ENCODE peak calls at places on chromosomes 5 and 9, in seven cellular contexts. One of them, this sample, is unnamed. For H3K9me3, the result is how much of the 10 kb centered on the place peaks cover.

GRCh38 chr5:178941361-178941760 is 363 bp downstream of the ZNF454 start:
- DNase-seq in SK-N-MC: no peak
- DNase-seq in SK-N-SH: no peak
- DNase-seq in K562: no peak
- DNase-seq in stomach: no peak
- DNase-seq in HCT116: no peak
- DNase-seq in sigmoid colon: peak
- DNase-seq in this sample: no peak

GRCh38 chr5:83551826-83552225 is 80.3 kb downstream of the VCAN start:
- DNase-seq in SK-N-MC: no peak
- DNase-seq in SK-N-SH: no peak
- DNase-seq in K562: no peak
- DNase-seq in stomach: no peak
- DNase-seq in HCT116: no peak
- DNase-seq in sigmoid colon: no peak
- DNase-seq in this sample: no peak

GRCh38 chr9:95511952-95512750 is 4.6 kb downstream of the PTCH1 start:
- DNase-seq in SK-N-MC: no peak
- DNase-seq in SK-N-SH: peak
- DNase-seq in K562: peak
- DNase-seq in stomach: no peak
- DNase-seq in HCT116: no peak
- DNase-seq in sigmoid colon: no peak
- DNase-seq in this sample: no peak

GRCh38 chr9:121906074-121906520 is 187.0 kb downstream of the TTLL11 start:
- DNase-seq in SK-N-MC: no peak
- DNase-seq in SK-N-SH: no peak
- DNase-seq in K562: no peak
- DNase-seq in stomach: no peak
- DNase-seq in HCT116: no peak
- DNase-seq in sigmoid colon: no peak
- DNase-seq in this sample: no peak

GRCh38 chr5:485113-485942 is 38.9 kb downstream of the SLC9A3 start:
- DNase-seq in SK-N-MC: no peak
- DNase-seq in SK-N-SH: no peak
- DNase-seq in K562: no peak
- DNase-seq in stomach: no peak
- DNase-seq in HCT116: no peak
- DNase-seq in sigmoid colon: no peak
- DNase-seq in this sample: no peak

GRCh38 chr9:26955222-26955903 is 849 bp upstream of the IFT74 start:
- DNase-seq in SK-N-MC: no peak
- DNase-seq in SK-N-SH: no peak
- DNase-seq in K562: peak
- DNase-seq in stomach: no peak
- DNase-seq in HCT116: no peak
- DNase-seq in sigmoid colon: no peak
- DNase-seq in this sample: no peak

GRCh38 chr5:124634228-124634819 is 112.1 kb downstream of the ZNF608 start:
- DNase-seq in SK-N-MC: no peak
- DNase-seq in SK-N-SH: no peak
- DNase-seq in K562: no peak
- DNase-seq in stomach: no peak
- DNase-seq in HCT116: peak
- DNase-seq in sigmoid colon: no peak
- DNase-seq in this sample: no peak

GRCh38 chr5:75412111-75412990 is 75.3 kb downstream of the HMGCR start:
- DNase-seq in SK-N-MC: no peak
- DNase-seq in SK-N-SH: no peak
- DNase-seq in K562: no peak
- DNase-seq in stomach: no peak
- DNase-seq in HCT116: no peak
- DNase-seq in sigmoid colon: no peak
- DNase-seq in this sample: no peak

GRCh38 chr5:72503888-72504491 is 3.2 kb downstream of the ZNF366 start:
- DNase-seq in SK-N-MC: no peak
- DNase-seq in SK-N-SH: no peak
- DNase-seq in K562: peak
- DNase-seq in stomach: no peak
- DNase-seq in HCT116: no peak
- DNase-seq in sigmoid colon: no peak
- DNase-seq in this sample: no peak

GRCh38 chr5:134275822-134276221 is 49.9 kb upstream of the PPP2CA start:
- DNase-seq in SK-N-MC: no peak
- DNase-seq in SK-N-SH: no peak
- DNase-seq in K562: no peak
- DNase-seq in stomach: no peak
- DNase-seq in HCT116: no peak
- DNase-seq in sigmoid colon: no peak
- DNase-seq in this sample: no peak

GRCh38 chr5:56816546-56817081 is 1.3 kb downstream of the MAP3K1 start:
- DNase-seq in SK-N-MC: no peak
- DNase-seq in SK-N-SH: peak
- DNase-seq in K562: peak
- DNase-seq in stomach: peak
- DNase-seq in HCT116: no peak
- DNase-seq in sigmoid colon: peak
- DNase-seq in this sample: no peak

GRCh38 chr9:109805054-109805453 is 25.1 kb downstream of the PALM2AKAP2 start:
- DNase-seq in SK-N-MC: no peak
- DNase-seq in SK-N-SH: no peak
- DNase-seq in K562: no peak
- DNase-seq in stomach: no peak
- DNase-seq in HCT116: no peak
- DNase-seq in sigmoid colon: no peak
- DNase-seq in this sample: no peak

GRCh38 chr5:76546497-76547102 is 76.6 kb downstream of the F2RL2 start:
- DNase-seq in SK-N-MC: no peak
- DNase-seq in SK-N-SH: no peak
- DNase-seq in K562: no peak
- DNase-seq in stomach: no peak
- DNase-seq in HCT116: no peak
- DNase-seq in sigmoid colon: no peak
- DNase-seq in this sample: no peak

GRCh38 chr5:128736567-128736966 is 198.5 kb upstream of the FBN2 start:
- DNase-seq in SK-N-MC: no peak
- DNase-seq in SK-N-SH: no peak
- DNase-seq in K562: no peak
- DNase-seq in stomach: no peak
- DNase-seq in HCT116: peak
- DNase-seq in sigmoid colon: no peak
- DNase-seq in this sample: no peak

GRCh38 chr5:63959177-63959982 is 2.9 kb downstream of the HTR1A start:
- DNase-seq in SK-N-MC: no peak
- DNase-seq in SK-N-SH: peak
- DNase-seq in K562: no peak
- DNase-seq in stomach: no peak
- DNase-seq in HCT116: no peak
- DNase-seq in sigmoid colon: no peak
- DNase-seq in this sample: no peak

GRCh38 chr5:9396285-9396770 is 149.5 kb downstream of the SEMA5A start:
- DNase-seq in SK-N-MC: no peak
- DNase-seq in SK-N-SH: no peak
- DNase-seq in K562: no peak
- DNase-seq in stomach: no peak
- DNase-seq in HCT116: no peak
- DNase-seq in sigmoid colon: no peak
- DNase-seq in this sample: no peak

GRCh38 chr5:132420706-132421272 is 51.3 kb downstream of the SLC22A5 start:
- DNase-seq in SK-N-MC: no peak
- DNase-seq in SK-N-SH: no peak
- DNase-seq in K562: no peak
- DNase-seq in stomach: no peak
- DNase-seq in HCT116: no peak
- DNase-seq in sigmoid colon: no peak
- DNase-seq in this sample: no peak

GRCh38 chr5:1910861-1911772 is 28.4 kb upstream of the IRX4 start:
- DNase-seq in SK-N-MC: no peak
- DNase-seq in SK-N-SH: no peak
- DNase-seq in K562: no peak
- DNase-seq in stomach: no peak
- DNase-seq in HCT116: no peak
- DNase-seq in sigmoid colon: peak
- DNase-seq in this sample: peak

GRCh38 chr5:143972068-143972467 is 160.1 kb downstream of the HMHB1 start:
- DNase-seq in SK-N-MC: no peak
- DNase-seq in SK-N-SH: no peak
- DNase-seq in K562: no peak
- DNase-seq in stomach: no peak
- DNase-seq in HCT116: no peak
- DNase-seq in sigmoid colon: no peak
- DNase-seq in this sample: no peak

GRCh38 chr5:161498531-161498930 is 48.0 kb downstream of the GABRB2 start:
- DNase-seq in SK-N-MC: no peak
- DNase-seq in SK-N-SH: no peak
- DNase-seq in K562: no peak
- DNase-seq in stomach: no peak
- DNase-seq in HCT116: no peak
- DNase-seq in sigmoid colon: no peak
- DNase-seq in this sample: no peak

GRCh38 chr9:14383296-14383695 is 69.4 kb upstream of the NFIB start:
- DNase-seq in SK-N-MC: peak
- DNase-seq in SK-N-SH: no peak
- DNase-seq in K562: no peak
- DNase-seq in stomach: no peak
- DNase-seq in HCT116: no peak
- DNase-seq in sigmoid colon: no peak
- DNase-seq in this sample: no peak

DNA sequence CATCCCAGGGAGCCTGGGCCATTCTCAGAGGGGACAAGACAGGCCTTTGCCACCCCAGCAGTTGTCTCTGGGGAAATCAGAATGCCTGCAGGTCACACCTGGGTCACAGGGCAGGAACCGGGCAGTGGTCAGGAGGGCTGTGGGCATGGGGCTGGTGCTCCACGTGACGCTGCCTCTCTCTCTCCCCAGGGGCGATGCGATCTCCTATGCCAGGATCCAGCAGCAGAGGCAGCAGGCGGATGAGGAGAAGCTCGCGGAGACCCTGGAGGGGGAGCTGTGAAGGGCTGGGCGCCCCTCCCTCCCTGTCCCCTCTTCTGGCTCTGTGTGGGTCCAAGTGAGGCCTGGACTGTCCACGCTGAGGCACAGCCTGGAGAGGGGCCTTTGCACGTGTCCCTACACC is 8.6 kb downstream of the CACFD1 start:
- DNase-seq in SK-N-MC: no peak
- DNase-seq in SK-N-SH: no peak
- DNase-seq in K562: no peak
- DNase-seq in stomach: no peak
- DNase-seq in HCT116: no peak
- DNase-seq in sigmoid colon: no peak
- DNase-seq in this sample: no peak
- TF ChIP-seq POLR2AphosphoS5 in SK-N-MC: no peak
- TF ChIP-seq POLR2AphosphoS5 in SK-N-SH: no peak
- TF ChIP-seq POLR2AphosphoS5 in K562: no peak
- TF ChIP-seq POLR2AphosphoS5 in stomach: no peak
- TF ChIP-seq POLR2AphosphoS5 in HCT116: no peak
- TF ChIP-seq POLR2AphosphoS5 in sigmoid colon: no peak
- TF ChIP-seq POLR2AphosphoS5 in this sample: no peak

DNA sequence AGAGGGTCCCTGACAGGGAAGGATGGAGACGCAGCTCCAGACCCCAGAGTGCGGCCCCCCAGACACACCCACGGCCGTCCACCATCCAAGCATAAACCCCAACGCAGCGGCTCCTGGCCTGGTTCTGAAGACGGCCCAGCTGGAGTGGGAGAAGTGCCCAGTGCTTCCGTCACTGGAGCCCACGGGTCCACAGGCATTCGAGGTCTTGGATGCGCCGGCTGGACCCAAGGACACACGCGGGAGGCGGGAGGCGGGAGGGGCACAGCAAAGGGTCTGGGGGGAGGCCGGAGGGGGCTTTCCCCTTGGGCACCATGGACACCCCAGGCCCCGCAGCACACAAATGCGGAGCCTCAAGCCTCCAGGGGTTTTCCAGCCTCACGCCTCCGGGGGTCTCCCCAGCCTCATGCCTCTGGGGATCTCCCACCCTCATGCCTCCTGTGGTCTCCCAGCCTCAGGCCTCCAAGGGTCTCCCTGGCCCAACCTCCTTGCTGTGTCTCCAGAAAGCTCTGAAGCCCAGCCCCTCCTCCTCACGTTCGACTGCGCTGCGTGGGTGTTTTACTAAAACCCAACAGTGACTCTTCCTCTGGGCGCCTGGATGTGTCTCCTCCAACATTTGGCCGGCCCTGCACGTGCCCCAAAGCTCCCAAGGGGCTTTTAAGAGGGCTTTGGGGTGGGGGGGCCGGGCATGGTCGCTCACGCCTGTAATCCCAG is 15.2 kb downstream of the EXD3 start:
- DNase-seq in SK-N-MC: no peak
- DNase-seq in SK-N-SH: no peak
- DNase-seq in K562: peak
- DNase-seq in stomach: no peak
- DNase-seq in HCT116: no peak
- DNase-seq in sigmoid colon: peak
- DNase-seq in this sample: no peak
- H3K4me3 ChIP-seq in SK-N-MC: peak
- H3K4me3 ChIP-seq in SK-N-SH: no peak
- H3K4me3 ChIP-seq in K562: no peak
- H3K4me3 ChIP-seq in stomach: peak
- H3K4me3 ChIP-seq in HCT116: peak
- H3K4me3 ChIP-seq in sigmoid colon: peak
- H3K4me3 ChIP-seq in this sample: peak

DNA sequence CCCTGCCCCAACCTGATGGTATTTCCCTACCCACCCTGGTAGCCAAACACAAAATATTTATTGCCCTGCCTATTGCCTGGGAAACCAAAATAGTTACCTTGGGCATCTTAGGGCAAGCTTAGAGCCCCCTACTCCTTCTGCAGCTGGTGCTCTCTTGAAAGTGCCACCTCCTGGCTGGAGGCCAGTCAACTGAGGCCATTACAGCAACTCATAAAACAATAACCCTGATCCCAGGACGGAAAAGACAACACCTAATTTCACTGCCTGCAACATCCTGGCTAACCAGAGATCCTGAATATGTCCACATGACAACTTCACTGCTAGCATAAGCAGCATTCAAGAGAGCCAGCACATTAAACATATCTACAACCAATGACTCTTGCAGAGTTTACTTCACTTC is 38.7 kb downstream of the MTAP start:
- DNase-seq in SK-N-MC: no peak
- DNase-seq in SK-N-SH: no peak
- DNase-seq in K562: no peak
- DNase-seq in stomach: no peak
- DNase-seq in HCT116: no peak
- DNase-seq in sigmoid colon: no peak
- DNase-seq in this sample: no peak
- H3K9me3 ChIP-seq in SK-N-MC: under half
- H3K9me3 ChIP-seq in SK-N-SH: under half
- H3K9me3 ChIP-seq in K562: under half
- H3K9me3 ChIP-seq in stomach: under half
- H3K9me3 ChIP-seq in HCT116: under half
- H3K9me3 ChIP-seq in sigmoid colon: under half
- H3K9me3 ChIP-seq in this sample: under half

DNA sequence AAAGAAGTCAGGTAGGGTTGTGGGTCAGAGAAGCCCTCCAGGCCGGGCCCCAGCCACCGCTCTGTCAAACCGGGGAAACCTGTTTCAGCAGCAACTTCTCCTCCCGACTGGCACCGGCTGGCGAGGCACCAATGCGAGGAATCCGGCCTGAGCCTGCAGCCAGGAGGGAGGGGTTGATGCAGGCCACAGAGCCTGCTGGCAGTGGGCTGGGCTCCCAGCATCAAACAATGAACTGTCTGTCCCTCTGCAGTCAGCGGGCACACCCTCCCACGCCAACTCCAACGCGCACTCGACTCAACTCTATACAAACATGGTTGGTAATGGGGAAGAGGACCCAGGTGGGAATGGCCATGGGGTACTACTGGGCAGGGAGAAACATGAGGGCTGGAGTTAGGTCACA is 12.1 kb downstream of the PCDH1 start:
- DNase-seq in SK-N-MC: no peak
- DNase-seq in SK-N-SH: no peak
- DNase-seq in K562: no peak
- DNase-seq in stomach: peak
- DNase-seq in HCT116: peak
- DNase-seq in sigmoid colon: peak
- DNase-seq in this sample: peak
- TF ChIP-seq POLR2AphosphoS5 in SK-N-MC: no peak
- TF ChIP-seq POLR2AphosphoS5 in SK-N-SH: no peak
- TF ChIP-seq POLR2AphosphoS5 in K562: no peak
- TF ChIP-seq POLR2AphosphoS5 in stomach: peak
- TF ChIP-seq POLR2AphosphoS5 in HCT116: peak
- TF ChIP-seq POLR2AphosphoS5 in sigmoid colon: no peak
- TF ChIP-seq POLR2AphosphoS5 in this sample: peak